ENCODE peak calls at places on chromosomes 2 and 18, in seven cellular contexts. G, F, U, V, X, B and Y are unnamed samples.

GRCh38 chr2:181752301-181752700 is 72.0 kb upstream of the NEUROD1 start:
- DNase-seq in G (no peak), F (no peak), U (no peak), V (no peak), X (no peak), B (peak; percentile 39), Y (peak; percentile 65)

GRCh38 chr2:55051026-55051866 is 995 bp upstream of the RTN4 start:
- DNase-seq in G (peak; percentile 71), F (peak; percentile 37), U (peak; percentile 99), V (no peak), X (peak; percentile 99), B (peak; percentile 100), Y (peak; percentile 100)

GRCh38 chr2:240966906-240967680 is 31.3 kb upstream of the SNED1 start:
- DNase-seq in G (no peak), F (no peak), U (no peak), V (no peak), X (no peak), B (no peak), Y (no peak)

GRCh38 chr2:130370490-130370889 is 14.6 kb downstream of the PTPN18 start:
- DNase-seq in G (no peak), F (peak; percentile 87), U (no peak), V (no peak), X (no peak), B (no peak), Y (no peak)

GRCh38 chr2:177467646-177468045 is 75.1 kb downstream of the AGPS start:
- DNase-seq in G (no peak), F (no peak), U (peak; percentile 48), V (no peak), X (peak; percentile 49), B (peak; percentile 76), Y (peak; percentile 84)

GRCh38 chr2:157596992-157597681 is 31.5 kb downstream of the ACVR1C start:
- DNase-seq in G (peak; percentile 90), F (no peak), U (peak; percentile 20), V (no peak), X (peak; percentile 46), B (peak; percentile 1), Y (peak; percentile 12)

GRCh38 chr2:23007836-23008235 is 377.1 kb upstream of the KLHL29 start:
- DNase-seq in G (no peak), F (no peak), U (no peak), V (no peak), X (no peak), B (no peak), Y (no peak)

GRCh38 chr2:10331702-10332401 is 29.1 kb downstream of the HPCAL1 start:
- DNase-seq in G (no peak), F (peak; percentile 63), U (no peak), V (peak; percentile 51), X (no peak), B (no peak), Y (no peak)

GRCh38 chr2:67684991-67685390 is 287.9 kb downstream of the ETAA1 start:
- DNase-seq in G (no peak), F (no peak), U (no peak), V (no peak), X (peak; percentile 32), B (no peak), Y (no peak)

GRCh38 chr2:201768918-201769317 is 11.8 kb downstream of the ALS2 start:
- DNase-seq in G (no peak), F (no peak), U (no peak), V (no peak), X (peak; percentile 36), B (peak; percentile 62), Y (peak; percentile 80)

GRCh38 chr18:11379660-11380059 is 229.7 kb upstream of the SLC35G4 start:
- DNase-seq in G (peak; percentile 6), F (no peak), U (no peak), V (no peak), X (no peak), B (no peak), Y (no peak)

GRCh38 chr2:174827371-174828369 is 63.4 kb upstream of the CHRNA1 start:
- DNase-seq in G (peak; percentile 42), F (no peak), U (peak; percentile 61), V (no peak), X (peak; percentile 73), B (peak; percentile 49), Y (peak; percentile 49)

GRCh38 chr2:39663187-39663930 is 2.4 kb upstream of the TMEM178A start:
- DNase-seq in G (no peak), F (no peak), U (no peak), V (no peak), X (no peak), B (peak; percentile 29), Y (no peak)

GRCh38 chr2:60283633-60284032 is 269.8 kb downstream of the BCL11A start:
- DNase-seq in G (no peak), F (no peak), U (no peak), V (no peak), X (no peak), B (no peak), Y (no peak)

GRCh38 chr2:53129851-53130250 is 637.8 kb upstream of the CHAC2 start:
- DNase-seq in G (no peak), F (no peak), U (peak; percentile 84), V (no peak), X (peak; percentile 76), B (peak; percentile 85), Y (peak; percentile 87)

GRCh38 chr2:38267270-38267925 is 109.7 kb downstream of the ATL2 start:
- DNase-seq in G (no peak), F (no peak), U (no peak), V (no peak), X (peak; percentile 40), B (no peak), Y (no peak)

GRCh38 chr2:100752628-100753333 is 67.2 kb upstream of the NPAS2 start:
- DNase-seq in G (no peak), F (no peak), U (peak; percentile 84), V (no peak), X (peak; percentile 90), B (peak; percentile 85), Y (peak; percentile 88)

GRCh38 chr2:233082934-233083755 is 23.0 kb downstream of the INPP5D start:
- DNase-seq in G (no peak), F (peak; percentile 48), U (no peak), V (no peak), X (no peak), B (no peak), Y (no peak)

GRCh38 chr18:65287642-65288041 is 463.2 kb upstream of the CDH7 start:
- DNase-seq in G (no peak), F (no peak), U (no peak), V (no peak), X (peak; percentile 8), B (no peak), Y (no peak)

GRCh38 chr2:43300781-43301586 is 74.6 kb upstream of the ZFP36L2 start:
- DNase-seq in G (no peak), F (no peak), U (no peak), V (no peak), X (peak; percentile 73), B (no peak), Y (no peak)

DNA sequence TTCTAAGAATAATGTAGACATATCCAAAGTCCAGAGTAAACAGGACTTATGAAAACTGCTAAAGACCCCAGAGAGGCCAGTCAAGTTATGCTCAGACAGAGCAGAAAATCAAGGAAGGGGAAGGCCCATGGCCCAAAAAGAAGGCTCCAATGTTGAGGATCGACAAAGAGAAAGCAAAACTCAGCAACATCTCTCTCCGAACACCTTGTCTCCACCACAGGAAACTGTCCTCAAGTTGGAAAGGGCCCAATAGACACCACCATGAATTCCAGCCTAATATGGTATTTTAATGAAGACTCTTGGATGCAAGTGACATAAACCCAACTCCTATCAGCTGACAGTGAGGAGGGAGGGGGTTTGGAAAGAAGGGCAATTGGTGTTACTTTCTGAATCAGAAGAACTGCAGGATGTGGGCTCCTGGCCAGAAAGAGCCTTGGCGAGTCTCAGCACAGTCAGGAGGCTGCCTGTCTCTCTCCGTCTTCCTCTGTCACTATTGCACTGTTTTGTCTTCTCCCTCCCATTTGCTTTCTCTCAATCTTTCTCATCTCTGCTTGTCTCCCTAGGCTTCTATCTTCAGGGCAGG is 40.4 kb upstream of the SIGLEC15 start:
- DNase-seq in G (no peak), F (no peak), U (no peak), V (no peak), X (no peak), B (peak; percentile 52), Y (peak; percentile 62)
- H2AFZ ChIP-seq in G (no peak overlapping the region), F (no peak overlapping the region), U (no peak overlapping the region), V (peak overlapping the region; percentile 57), X (no peak overlapping the region), B (peak overlapping the region; percentile 36), Y (peak overlapping the region; percentile 1)

GRCh38 chr18:25298853-25299274 is 53.1 kb downstream of the ZNF521 start:
- DNase-seq in G (no peak), F (no peak), U (peak; percentile 98), V (no peak), X (peak; percentile 89), B (peak; percentile 99), Y (peak; percentile 93)
- H3K27ac ChIP-seq in G (no peak overlapping the region), F (no peak overlapping the region), U (peak overlapping the region; percentile 33), V (no peak overlapping the region), X (peak overlapping the region; percentile 31), B (peak overlapping the region; percentile 72), Y (peak overlapping the region; percentile 82)

GRCh38 chr2:136670-137069 is 90.4 kb upstream of the FAM110C start:
- DNase-seq in G (peak; percentile 44), F (no peak), U (no peak), V (no peak), X (no peak), B (no peak), Y (no peak)

GRCh38 chr2:145407-145806 is 99.1 kb upstream of the FAM110C start:
- DNase-seq in G (no peak), F (no peak), U (no peak), V (no peak), X (no peak), B (no peak), Y (no peak)

GRCh38 chr2:141611-142010 is 95.3 kb upstream of the FAM110C start:
- DNase-seq in G (no peak), F (no peak), U (no peak), V (no peak), X (no peak), B (no peak), Y (no peak)
- H2AFZ ChIP-seq in G (no peak overlapping the region), F (no peak overlapping the region), U (no peak overlapping the region), V (no peak overlapping the region), X (no peak overlapping the region), B (no peak overlapping the region), Y (no peak overlapping the region)

GRCh38 chr18:70366670-70367069 is 77.8 kb downstream of the SOCS6 start:
- DNase-seq in G (no peak), F (no peak), U (no peak), V (no peak), X (no peak), B (no peak), Y (peak; percentile 52)

GRCh38 chr18:70363861-70364260 is 75.0 kb downstream of the SOCS6 start:
- DNase-seq in G (no peak), F (no peak), U (no peak), V (no peak), X (peak; percentile 45), B (peak; percentile 72), Y (peak; percentile 64)

GRCh38 chr18:70366174-70366573 is 77.3 kb downstream of the SOCS6 start:
- DNase-seq in G (peak; percentile 83), F (no peak), U (no peak), V (no peak), X (no peak), B (no peak), Y (no peak)

GRCh38 chr18:70362258-70362657 is 73.4 kb downstream of the SOCS6 start:
- DNase-seq in G (no peak), F (no peak), U (no peak), V (no peak), X (no peak), B (no peak), Y (no peak)

DNA sequence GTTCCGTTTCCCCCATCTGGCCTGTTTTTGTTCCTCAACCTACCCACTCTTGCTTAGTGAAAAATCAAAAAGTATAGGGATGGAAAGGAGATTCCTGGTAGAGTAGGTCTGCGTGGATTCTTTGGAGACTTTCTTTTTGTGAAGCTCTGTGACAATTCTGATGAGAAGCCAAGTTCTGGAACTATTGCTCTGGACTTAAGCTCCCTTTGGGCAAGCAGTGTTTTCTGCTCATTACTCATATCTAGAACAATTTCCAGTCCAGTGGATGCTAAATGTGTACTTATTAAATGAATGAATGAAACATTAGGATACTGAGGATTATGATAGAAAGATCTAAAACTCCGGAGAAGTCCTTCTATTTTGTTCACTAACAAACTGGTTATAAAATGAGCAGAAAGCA is 76.5 kb downstream of the SOCS6 start:
- DNase-seq in G (no peak), F (no peak), U (no peak), V (no peak), X (no peak), B (no peak), Y (no peak)
- H3K27ac ChIP-seq in G (peak overlapping the region; percentile 41), F (no peak overlapping the region), U (no peak overlapping the region), V (no peak overlapping the region), X (no peak overlapping the region), B (no peak overlapping the region), Y (no peak overlapping the region)